ENCODE peak calls at places on chromosomes 13 and 19, in seven cellular contexts. One of them, this sample, is unnamed.

GRCh38 chr19:4638330-4638729 is 986 bp upstream of the TNFAIP8L1 start:
- DNase-seq in epithelial cell of prostate: no peak
- DNase-seq in mesenchymal stem cell: no peak
- DNase-seq in AG10803: no peak
- DNase-seq in astrocyte of the spinal cord: no peak
- DNase-seq in effector CD8-positive, alpha-beta T cell: no peak
- DNase-seq in memory B cell: no peak
- DNase-seq in this sample: no peak

GRCh38 chr13:80009760-80010159 is 331.2 kb downstream of the SPRY2 start:
- DNase-seq in AG10803: peak
- DNase-seq in mesenchymal stem cell: no peak
- DNase-seq in astrocyte of the spinal cord: no peak
- DNase-seq in memory B cell: no peak
- DNase-seq in effector CD8-positive, alpha-beta T cell: no peak
- DNase-seq in epithelial cell of prostate: no peak
- DNase-seq in this sample: no peak

GRCh38 chr13:50400930-50401553 is 385.8 kb downstream of the KCNRG start:
- DNase-seq in effector CD8-positive, alpha-beta T cell: no peak
- DNase-seq in mesenchymal stem cell: peak
- DNase-seq in memory B cell: no peak
- DNase-seq in epithelial cell of prostate: peak
- DNase-seq in astrocyte of the spinal cord: peak
- DNase-seq in AG10803: peak
- DNase-seq in this sample: peak

GRCh38 chr19:57934820-57935665 is at the start of gene ZNF418:
- DNase-seq in astrocyte of the spinal cord: peak
- DNase-seq in effector CD8-positive, alpha-beta T cell: no peak
- DNase-seq in epithelial cell of prostate: peak
- DNase-seq in mesenchymal stem cell: peak
- DNase-seq in AG10803: peak
- DNase-seq in memory B cell: peak
- DNase-seq in this sample: peak

GRCh38 chr13:100497394-100497793 is 91.2 kb downstream of the GGACT start:
- DNase-seq in AG10803: peak
- DNase-seq in memory B cell: no peak
- DNase-seq in effector CD8-positive, alpha-beta T cell: no peak
- DNase-seq in epithelial cell of prostate: no peak
- DNase-seq in mesenchymal stem cell: peak
- DNase-seq in astrocyte of the spinal cord: peak
- DNase-seq in this sample: no peak

GRCh38 chr19:8638078-8638619 is 7.7 kb downstream of the NFILZ start:
- DNase-seq in effector CD8-positive, alpha-beta T cell: no peak
- DNase-seq in epithelial cell of prostate: no peak
- DNase-seq in AG10803: peak
- DNase-seq in mesenchymal stem cell: no peak
- DNase-seq in memory B cell: no peak
- DNase-seq in astrocyte of the spinal cord: peak
- DNase-seq in this sample: no peak

GRCh38 chr13:104854698-104855097 is 1680.8 kb downstream of the EFNB2 start:
- DNase-seq in effector CD8-positive, alpha-beta T cell: no peak
- DNase-seq in astrocyte of the spinal cord: no peak
- DNase-seq in epithelial cell of prostate: no peak
- DNase-seq in memory B cell: no peak
- DNase-seq in mesenchymal stem cell: no peak
- DNase-seq in AG10803: no peak
- DNase-seq in this sample: no peak

GRCh38 chr13:98208606-98209005 is 31.5 kb upstream of the RNF113B start:
- DNase-seq in effector CD8-positive, alpha-beta T cell: no peak
- DNase-seq in epithelial cell of prostate: no peak
- DNase-seq in memory B cell: no peak
- DNase-seq in mesenchymal stem cell: peak
- DNase-seq in AG10803: peak
- DNase-seq in astrocyte of the spinal cord: no peak
- DNase-seq in this sample: no peak

GRCh38 chr13:80931766-80932165 is 590.8 kb upstream of the SPRY2 start:
- DNase-seq in effector CD8-positive, alpha-beta T cell: no peak
- DNase-seq in mesenchymal stem cell: peak
- DNase-seq in epithelial cell of prostate: no peak
- DNase-seq in astrocyte of the spinal cord: no peak
- DNase-seq in memory B cell: no peak
- DNase-seq in AG10803: no peak
- DNase-seq in this sample: no peak

GRCh38 chr19:47663911-47664771 is 49.1 kb upstream of the EHD2 start:
- DNase-seq in epithelial cell of prostate: peak
- DNase-seq in memory B cell: no peak
- DNase-seq in AG10803: peak
- DNase-seq in effector CD8-positive, alpha-beta T cell: no peak
- DNase-seq in mesenchymal stem cell: peak
- DNase-seq in astrocyte of the spinal cord: peak
- DNase-seq in this sample: peak

GRCh38 chr19:32181356-32181920 is 164.0 kb upstream of the ZNF507 start:
- DNase-seq in AG10803: no peak
- DNase-seq in mesenchymal stem cell: no peak
- DNase-seq in epithelial cell of prostate: no peak
- DNase-seq in astrocyte of the spinal cord: no peak
- DNase-seq in effector CD8-positive, alpha-beta T cell: no peak
- DNase-seq in memory B cell: no peak
- DNase-seq in this sample: no peak

GRCh38 chr19:58408152-58409009 is at the start of gene ZNF584:
- DNase-seq in astrocyte of the spinal cord: peak
- DNase-seq in mesenchymal stem cell: peak
- DNase-seq in effector CD8-positive, alpha-beta T cell: peak
- DNase-seq in memory B cell: peak
- DNase-seq in AG10803: peak
- DNase-seq in epithelial cell of prostate: no peak
- DNase-seq in this sample: peak

GRCh38 chr13:73929287-73929932 is 204.8 kb downstream of the KLF12 start:
- DNase-seq in epithelial cell of prostate: no peak
- DNase-seq in mesenchymal stem cell: no peak
- DNase-seq in AG10803: no peak
- DNase-seq in memory B cell: no peak
- DNase-seq in effector CD8-positive, alpha-beta T cell: no peak
- DNase-seq in astrocyte of the spinal cord: no peak
- DNase-seq in this sample: no peak

GRCh38 chr19:1235625-1236538 is 1.9 kb downstream of the CBARP start:
- DNase-seq in AG10803: no peak
- DNase-seq in astrocyte of the spinal cord: peak
- DNase-seq in mesenchymal stem cell: peak
- DNase-seq in memory B cell: no peak
- DNase-seq in epithelial cell of prostate: no peak
- DNase-seq in effector CD8-positive, alpha-beta T cell: no peak
- DNase-seq in this sample: no peak

GRCh38 chr19:10797078-10797477 is 38.9 kb downstream of the TMED1 start:
- DNase-seq in mesenchymal stem cell: no peak
- DNase-seq in memory B cell: no peak
- DNase-seq in epithelial cell of prostate: no peak
- DNase-seq in effector CD8-positive, alpha-beta T cell: peak
- DNase-seq in astrocyte of the spinal cord: no peak
- DNase-seq in AG10803: no peak
- DNase-seq in this sample: no peak

GRCh38 chr13:97434417-97435296 is 688 bp downstream of the RAP2A start:
- DNase-seq in epithelial cell of prostate: no peak
- DNase-seq in mesenchymal stem cell: peak
- DNase-seq in effector CD8-positive, alpha-beta T cell: peak
- DNase-seq in astrocyte of the spinal cord: peak
- DNase-seq in AG10803: no peak
- DNase-seq in memory B cell: peak
- DNase-seq in this sample: peak

GRCh38 chr13:25541434-25542123 is 169.8 kb downstream of the ATP8A2 start:
- DNase-seq in mesenchymal stem cell: no peak
- DNase-seq in AG10803: no peak
- DNase-seq in epithelial cell of prostate: no peak
- DNase-seq in memory B cell: no peak
- DNase-seq in effector CD8-positive, alpha-beta T cell: no peak
- DNase-seq in astrocyte of the spinal cord: no peak
- DNase-seq in this sample: peak

GRCh38 chr13:34951528-34951927 is 9.5 kb downstream of the NBEA start:
- DNase-seq in memory B cell: no peak
- DNase-seq in effector CD8-positive, alpha-beta T cell: no peak
- DNase-seq in AG10803: no peak
- DNase-seq in mesenchymal stem cell: no peak
- DNase-seq in astrocyte of the spinal cord: no peak
- DNase-seq in epithelial cell of prostate: no peak
- DNase-seq in this sample: no peak

GRCh38 chr13:78032132-78032531 is 113.5 kb upstream of the EDNRB start:
- DNase-seq in memory B cell: no peak
- DNase-seq in mesenchymal stem cell: no peak
- DNase-seq in astrocyte of the spinal cord: no peak
- DNase-seq in epithelial cell of prostate: no peak
- DNase-seq in effector CD8-positive, alpha-beta T cell: no peak
- DNase-seq in AG10803: no peak
- DNase-seq in this sample: no peak

GRCh38 chr13:110944121-110944967 is 29.5 kb upstream of the ANKRD10 start:
- DNase-seq in effector CD8-positive, alpha-beta T cell: no peak
- DNase-seq in AG10803: peak
- DNase-seq in epithelial cell of prostate: peak
- DNase-seq in memory B cell: no peak
- DNase-seq in mesenchymal stem cell: peak
- DNase-seq in astrocyte of the spinal cord: peak
- DNase-seq in this sample: peak